ENCODE peak calls at places on chromosomes 2 and 18, in ten cellular contexts. V is left cardiac atrium, L is foreskin melanocyte, H is H7, F is H4, R is activated T-cell treated with anti-CD3 and anti-CD28 coated beads for 1 hour, S is EL, D is sciatic nerve, A is NCI-H460, W is osteoblast. Q is an unnamed sample.

GRCh38 chr2:143225931-143226330 is 96.7 kb downstream of the ARHGAP15 start:
- DNase-seq in R (no peak), F (no peak), S (no peak), H (no peak), D (no peak), V (no peak), W (no peak), A (no peak), L (no peak), Q (no peak)

GRCh38 chr2:27716301-27717069 is 52.8 kb downstream of the SLC4A1AP start:
- DNase-seq in S (no peak), F (no peak), R (no peak), V (no peak), D (no peak), W (no peak), L (no peak), H (peak), A (no peak), Q (no peak)

GRCh38 chr2:48749820-48750739 is 5.4 kb downstream of the LHCGR start:
- DNase-seq in R (no peak), L (no peak), D (no peak), W (no peak), A (no peak), F (peak), V (no peak), H (no peak), S (peak), Q (no peak)

GRCh38 chr18:30175621-30176225 is 866.8 kb downstream of the DSC3 start:
- DNase-seq in S (no peak), R (no peak), D (no peak), H (no peak), W (no peak), V (no peak), F (no peak), L (no peak), A (no peak), Q (peak)

GRCh38 chr2:168075446-168075845 is 171.9 kb downstream of the STK39 start:
- DNase-seq in A (no peak), V (no peak), F (no peak), W (no peak), S (no peak), H (no peak), R (no peak), D (no peak), L (no peak), Q (no peak)

GRCh38 chr2:191935247-191935646 is 88.4 kb upstream of the CAVIN2 start:
- DNase-seq in H (no peak), R (no peak), L (no peak), W (no peak), F (no peak), D (no peak), A (no peak), V (no peak), S (no peak), Q (no peak)

GRCh38 chr2:239287461-239287860 is 113.4 kb downstream of the HDAC4 start:
- DNase-seq in V (peak), L (no peak), D (no peak), H (no peak), W (peak), R (no peak), F (no peak), A (no peak), S (no peak), Q (no peak)

GRCh38 chr2:99989905-99990304 is 152.5 kb downstream of the AFF3 start:
- DNase-seq in H (no peak), W (no peak), L (no peak), S (no peak), F (no peak), D (no peak), R (no peak), V (no peak), A (no peak), Q (no peak)

GRCh38 chr2:134508396-134508795 is 210.4 kb downstream of the TMEM163 start:
- DNase-seq in S (no peak), H (no peak), D (no peak), A (no peak), L (no peak), R (no peak), F (no peak), W (no peak), V (no peak), Q (no peak)

GRCh38 chr2:55843096-55843991 is 80.2 kb downstream of the EFEMP1 start:
- DNase-seq in F (peak), H (no peak), S (peak), A (peak), W (peak), D (no peak), V (no peak), R (no peak), L (no peak), Q (no peak)

GRCh38 chr2:178282075-178282474 is 87.8 kb downstream of the OSBPL6 start:
- DNase-seq in L (no peak), D (no peak), A (no peak), W (no peak), V (no peak), S (peak), F (no peak), R (no peak), H (no peak), Q (no peak)

GRCh38 chr2:67289921-67290371 is 107.2 kb upstream of the ETAA1 start:
- DNase-seq in D (no peak), S (peak), A (peak), R (no peak), W (no peak), F (no peak), V (no peak), H (no peak), L (no peak), Q (no peak)

GRCh38 chr2:109377976-109378375 is 235.8 kb downstream of the SEPTIN10 start:
- DNase-seq in F (no peak), D (peak), W (peak), S (no peak), L (no peak), R (no peak), H (peak), V (no peak), A (no peak), Q (no peak)

GRCh38 chr2:85550476-85550875 is 10.8 kb downstream of the GGCX start:
- DNase-seq in H (no peak), W (no peak), R (no peak), L (no peak), F (no peak), V (no peak), S (no peak), A (no peak), D (no peak), Q (no peak)

GRCh38 chr18:47997338-47997780 is 66.9 kb upstream of the SMAD2 start:
- DNase-seq in V (no peak), L (no peak), W (no peak), H (peak), R (peak), S (peak), F (no peak), A (no peak), D (no peak), Q (no peak)

GRCh38 chr18:21404426-21404825 is 162.4 kb downstream of the GREB1L start:
- DNase-seq in F (no peak), D (no peak), S (no peak), V (no peak), W (no peak), A (no peak), L (no peak), R (no peak), H (no peak), Q (no peak)

GRCh38 chr2:12702661-12703121 is 14.0 kb upstream of the TRIB2 start:
- DNase-seq in L (peak), F (peak), R (no peak), D (no peak), A (no peak), V (no peak), H (no peak), W (peak), S (peak), Q (peak)

GRCh38 chr2:226796012-226796839 is 3.4 kb downstream of the IRS1 start:
- DNase-seq in V (no peak), W (peak), R (no peak), D (no peak), S (peak), H (peak), A (no peak), L (no peak), F (no peak), Q (no peak)

GRCh38 chr2:239363946-239364637 is 36.7 kb downstream of the HDAC4 start:
- DNase-seq in L (no peak), R (no peak), D (no peak), W (peak), F (no peak), H (peak), S (no peak), V (no peak), A (no peak), Q (no peak)

GRCh38 chr2:15458277-15458676 is 102.9 kb downstream of the NBAS start:
- DNase-seq in W (no peak), V (no peak), D (no peak), R (no peak), A (no peak), F (no peak), L (no peak), H (no peak), S (no peak), Q (no peak)

GRCh38 chr2:29747786-29748470 is 173.5 kb downstream of the ALK start:
- DNase-seq in A (peak), S (peak), H (no peak), R (no peak), V (no peak), L (no peak), D (no peak), F (peak), W (peak), Q (peak)

GRCh38 chr2:10285191-10285577 is 17.5 kb upstream of the HPCAL1 start:
- DNase-seq in H (peak), V (no peak), W (no peak), D (no peak), S (no peak), R (no peak), F (no peak), L (no peak), A (no peak), Q (no peak)

GRCh38 chr2:28349546-28350165 is 43.0 kb upstream of the FOSL2 start:
- DNase-seq in L (no peak), F (no peak), S (no peak), H (no peak), D (peak), A (no peak), W (peak), R (no peak), V (peak), Q (no peak)

GRCh38 chr2:238589591-238590460 is 163.1 kb downstream of the ASB1 start:
- DNase-seq in L (no peak), S (no peak), F (no peak), D (no peak), W (no peak), V (no peak), A (no peak), R (no peak), H (peak), Q (no peak)

GRCh38 chr2:33786881-33787280 is 187.8 kb upstream of the FAM98A start:
- DNase-seq in L (no peak), H (no peak), W (no peak), S (peak), F (no peak), D (no peak), R (no peak), A (no peak), V (no peak), Q (no peak)

GRCh38 chr2:19207452-19207851 is 151.0 kb downstream of the OSR1 start:
- DNase-seq in D (no peak), L (no peak), F (no peak), R (no peak), A (no peak), S (no peak), W (no peak), H (no peak), V (no peak), Q (no peak)

GRCh38 chr18:69483574-69483973 is 82.9 kb downstream of the DOK6 start:
- DNase-seq in H (no peak), L (no peak), V (no peak), S (no peak), D (no peak), A (no peak), W (no peak), R (no peak), F (no peak), Q (no peak)

GRCh38 chr2:142961202-142961601 is 83.7 kb downstream of the KYNU start:
- DNase-seq in S (no peak), A (no peak), H (no peak), F (no peak), W (no peak), L (no peak), R (no peak), D (no peak), V (no peak), Q (no peak)

GRCh38 chr2:18209934-18210639 is 331.6 kb downstream of the KCNS3 start:
- DNase-seq in S (peak), W (no peak), L (no peak), V (no peak), A (no peak), R (no peak), H (no peak), F (no peak), D (no peak), Q (no peak)

Q was measured in COLO829.